ENCODE peak calls at places on chromosomes 11 and 22, in six cellular contexts. One of them, this sample, is unnamed.

GRCh38 chr22:25563757-25564319 is 637 bp upstream of the GRK3 start:
- DNase-seq in EH: no peak
- DNase-seq in stimulated activated CD4-positive, alpha-beta T cell treated with anti-CD3 and anti-CD28 coated beads, TNF-alpha, amount 100 ng/mL, for 48 hours: no peak
- DNase-seq in CD8-positive, alpha-beta memory T cell: no peak
- DNase-seq in activated CD4-positive, alpha-beta T cell treated with anti-CD3 and anti-CD28 coated beads, Interleukin-2, amount 10 ng/mL, durations not matched to agents 7 days and 5 days: no peak
- DNase-seq in ovary: peak; percentile 28
- DNase-seq in this sample: no peak

GRCh38 chr11:110467556-110467955 is 37.8 kb downstream of the FDX1 start:
- DNase-seq in CD8-positive, alpha-beta memory T cell: no peak
- DNase-seq in ovary: no peak
- DNase-seq in activated CD4-positive, alpha-beta T cell treated with anti-CD3 and anti-CD28 coated beads, Interleukin-2, amount 10 ng/mL, durations not matched to agents 7 days and 5 days: no peak
- DNase-seq in EH: no peak
- DNase-seq in stimulated activated CD4-positive, alpha-beta T cell treated with anti-CD3 and anti-CD28 coated beads, TNF-alpha, amount 100 ng/mL, for 48 hours: no peak
- DNase-seq in this sample: no peak

GRCh38 chr22:43566021-43566420 is 154.2 kb downstream of the MPPED1 start:
- DNase-seq in stimulated activated CD4-positive, alpha-beta T cell treated with anti-CD3 and anti-CD28 coated beads, TNF-alpha, amount 100 ng/mL, for 48 hours: no peak
- DNase-seq in EH: no peak
- DNase-seq in ovary: no peak
- DNase-seq in activated CD4-positive, alpha-beta T cell treated with anti-CD3 and anti-CD28 coated beads, Interleukin-2, amount 10 ng/mL, durations not matched to agents 7 days and 5 days: no peak
- DNase-seq in CD8-positive, alpha-beta memory T cell: no peak
- DNase-seq in this sample: peak; percentile 19

GRCh38 chr22:29734853-29735252 is 15.1 kb downstream of the CABP7 start:
- DNase-seq in stimulated activated CD4-positive, alpha-beta T cell treated with anti-CD3 and anti-CD28 coated beads, TNF-alpha, amount 100 ng/mL, for 48 hours: no peak
- DNase-seq in CD8-positive, alpha-beta memory T cell: no peak
- DNase-seq in activated CD4-positive, alpha-beta T cell treated with anti-CD3 and anti-CD28 coated beads, Interleukin-2, amount 10 ng/mL, durations not matched to agents 7 days and 5 days: no peak
- DNase-seq in EH: no peak
- DNase-seq in ovary: no peak
- DNase-seq in this sample: no peak

GRCh38 chr11:66183581-66184048 is 84.8 kb upstream of the RAB1B start:
- DNase-seq in ovary: no peak
- DNase-seq in stimulated activated CD4-positive, alpha-beta T cell treated with anti-CD3 and anti-CD28 coated beads, TNF-alpha, amount 100 ng/mL, for 48 hours: no peak
- DNase-seq in EH: peak; percentile 19
- DNase-seq in activated CD4-positive, alpha-beta T cell treated with anti-CD3 and anti-CD28 coated beads, Interleukin-2, amount 10 ng/mL, durations not matched to agents 7 days and 5 days: peak; percentile 21
- DNase-seq in CD8-positive, alpha-beta memory T cell: no peak
- DNase-seq in this sample: no peak

GRCh38 chr11:100957499-100957898 is 172.1 kb downstream of the PGR start:
- DNase-seq in EH: no peak
- DNase-seq in stimulated activated CD4-positive, alpha-beta T cell treated with anti-CD3 and anti-CD28 coated beads, TNF-alpha, amount 100 ng/mL, for 48 hours: no peak
- DNase-seq in activated CD4-positive, alpha-beta T cell treated with anti-CD3 and anti-CD28 coated beads, Interleukin-2, amount 10 ng/mL, durations not matched to agents 7 days and 5 days: no peak
- DNase-seq in CD8-positive, alpha-beta memory T cell: no peak
- DNase-seq in ovary: no peak
- DNase-seq in this sample: no peak

GRCh38 chr11:112318193-112318592 is 57.5 kb upstream of the PLET1 start:
- DNase-seq in CD8-positive, alpha-beta memory T cell: no peak
- DNase-seq in stimulated activated CD4-positive, alpha-beta T cell treated with anti-CD3 and anti-CD28 coated beads, TNF-alpha, amount 100 ng/mL, for 48 hours: no peak
- DNase-seq in ovary: no peak
- DNase-seq in EH: peak; percentile 96
- DNase-seq in activated CD4-positive, alpha-beta T cell treated with anti-CD3 and anti-CD28 coated beads, Interleukin-2, amount 10 ng/mL, durations not matched to agents 7 days and 5 days: no peak
- DNase-seq in this sample: peak; percentile 86

GRCh38 chr11:58965246-58965985 is 26.1 kb downstream of the GLYATL1 start:
- DNase-seq in activated CD4-positive, alpha-beta T cell treated with anti-CD3 and anti-CD28 coated beads, Interleukin-2, amount 10 ng/mL, durations not matched to agents 7 days and 5 days: no peak
- DNase-seq in CD8-positive, alpha-beta memory T cell: no peak
- DNase-seq in EH: peak; percentile 73
- DNase-seq in stimulated activated CD4-positive, alpha-beta T cell treated with anti-CD3 and anti-CD28 coated beads, TNF-alpha, amount 100 ng/mL, for 48 hours: no peak
- DNase-seq in ovary: no peak
- DNase-seq in this sample: no peak

GRCh38 chr11:11786771-11787170 is 55.0 kb upstream of the USP47 start:
- DNase-seq in stimulated activated CD4-positive, alpha-beta T cell treated with anti-CD3 and anti-CD28 coated beads, TNF-alpha, amount 100 ng/mL, for 48 hours: no peak
- DNase-seq in ovary: no peak
- DNase-seq in EH: peak; percentile 50
- DNase-seq in CD8-positive, alpha-beta memory T cell: no peak
- DNase-seq in activated CD4-positive, alpha-beta T cell treated with anti-CD3 and anti-CD28 coated beads, Interleukin-2, amount 10 ng/mL, durations not matched to agents 7 days and 5 days: no peak
- DNase-seq in this sample: peak; percentile 19

GRCh38 chr11:15649371-15650104 is 534.8 kb downstream of the INSC start:
- DNase-seq in CD8-positive, alpha-beta memory T cell: no peak
- DNase-seq in activated CD4-positive, alpha-beta T cell treated with anti-CD3 and anti-CD28 coated beads, Interleukin-2, amount 10 ng/mL, durations not matched to agents 7 days and 5 days: no peak
- DNase-seq in ovary: no peak
- DNase-seq in stimulated activated CD4-positive, alpha-beta T cell treated with anti-CD3 and anti-CD28 coated beads, TNF-alpha, amount 100 ng/mL, for 48 hours: no peak
- DNase-seq in EH: no peak
- DNase-seq in this sample: no peak

GRCh38 chr22:31605851-31606585 is 56.0 kb downstream of the PISD start:
- DNase-seq in stimulated activated CD4-positive, alpha-beta T cell treated with anti-CD3 and anti-CD28 coated beads, TNF-alpha, amount 100 ng/mL, for 48 hours: no peak
- DNase-seq in activated CD4-positive, alpha-beta T cell treated with anti-CD3 and anti-CD28 coated beads, Interleukin-2, amount 10 ng/mL, durations not matched to agents 7 days and 5 days: no peak
- DNase-seq in EH: no peak
- DNase-seq in ovary: no peak
- DNase-seq in CD8-positive, alpha-beta memory T cell: no peak
- DNase-seq in this sample: no peak

GRCh38 chr11:6586434-6587359 is 16.7 kb downstream of the RRP8 start:
- DNase-seq in stimulated activated CD4-positive, alpha-beta T cell treated with anti-CD3 and anti-CD28 coated beads, TNF-alpha, amount 100 ng/mL, for 48 hours: no peak
- DNase-seq in EH: no peak
- DNase-seq in ovary: no peak
- DNase-seq in activated CD4-positive, alpha-beta T cell treated with anti-CD3 and anti-CD28 coated beads, Interleukin-2, amount 10 ng/mL, durations not matched to agents 7 days and 5 days: peak; percentile 4
- DNase-seq in CD8-positive, alpha-beta memory T cell: no peak
- DNase-seq in this sample: no peak

GRCh38 chr11:20611445-20611844 is 12.0 kb downstream of the SLC6A5 start:
- DNase-seq in CD8-positive, alpha-beta memory T cell: no peak
- DNase-seq in activated CD4-positive, alpha-beta T cell treated with anti-CD3 and anti-CD28 coated beads, Interleukin-2, amount 10 ng/mL, durations not matched to agents 7 days and 5 days: no peak
- DNase-seq in EH: no peak
- DNase-seq in stimulated activated CD4-positive, alpha-beta T cell treated with anti-CD3 and anti-CD28 coated beads, TNF-alpha, amount 100 ng/mL, for 48 hours: no peak
- DNase-seq in ovary: no peak
- DNase-seq in this sample: no peak

GRCh38 chr11:63573881-63574855 is 11.0 kb upstream of the PLAAT2 start:
- DNase-seq in activated CD4-positive, alpha-beta T cell treated with anti-CD3 and anti-CD28 coated beads, Interleukin-2, amount 10 ng/mL, durations not matched to agents 7 days and 5 days: peak; percentile 59
- DNase-seq in stimulated activated CD4-positive, alpha-beta T cell treated with anti-CD3 and anti-CD28 coated beads, TNF-alpha, amount 100 ng/mL, for 48 hours: no peak
- DNase-seq in EH: peak; percentile 78
- DNase-seq in CD8-positive, alpha-beta memory T cell: no peak
- DNase-seq in ovary: peak; percentile 53
- DNase-seq in this sample: peak; percentile 71

GRCh38 chr22:49884503-49885260 is 31.0 kb downstream of the ZBED4 start:
- DNase-seq in stimulated activated CD4-positive, alpha-beta T cell treated with anti-CD3 and anti-CD28 coated beads, TNF-alpha, amount 100 ng/mL, for 48 hours: no peak
- DNase-seq in CD8-positive, alpha-beta memory T cell: no peak
- DNase-seq in EH: no peak
- DNase-seq in ovary: no peak
- DNase-seq in activated CD4-positive, alpha-beta T cell treated with anti-CD3 and anti-CD28 coated beads, Interleukin-2, amount 10 ng/mL, durations not matched to agents 7 days and 5 days: no peak
- DNase-seq in this sample: no peak

GRCh38 chr11:12482839-12483238 is 105.5 kb downstream of the PARVA start:
- DNase-seq in CD8-positive, alpha-beta memory T cell: no peak
- DNase-seq in activated CD4-positive, alpha-beta T cell treated with anti-CD3 and anti-CD28 coated beads, Interleukin-2, amount 10 ng/mL, durations not matched to agents 7 days and 5 days: no peak
- DNase-seq in stimulated activated CD4-positive, alpha-beta T cell treated with anti-CD3 and anti-CD28 coated beads, TNF-alpha, amount 100 ng/mL, for 48 hours: no peak
- DNase-seq in EH: no peak
- DNase-seq in ovary: no peak
- DNase-seq in this sample: no peak